ENCODE peak calls at places on chromosomes 2 and 18, in six cellular contexts. S is pancreas, W is tibial nerve, J is fibroblast of pulmonary artery, M is A673, R is H9. N is an unnamed sample.

GRCh38 chr2:19503406-19503805 is 145.0 kb upstream of the OSR1 start:
- DNase-seq in S (no peak), W (no peak), J (no peak), M (no peak), R (no peak), N (no peak)

GRCh38 chr2:202215179-202215578 is 23.2 kb downstream of the SUMO1 start:
- DNase-seq in S (no peak), W (no peak), J (no peak), M (no peak), R (no peak), N (no peak)

GRCh38 chr2:207471261-207471660 is 58.5 kb upstream of the CREB1 start:
- DNase-seq in S (no peak), W (no peak), J (no peak), M (no peak), R (no peak), N (no peak)

GRCh38 chr18:14978962-14979535 is 231.1 kb downstream of the ANKRD30B start:
- DNase-seq in S (no peak), W (no peak), J (no peak), M (peak; percentile 44), R (no peak), N (no peak)

GRCh38 chr18:58247363-58247834 is 203.4 kb downstream of the NEDD4L start:
- DNase-seq in S (no peak), W (no peak), J (peak; percentile 45), M (no peak), R (peak; percentile 45), N (no peak)

GRCh38 chr2:227577555-227577954 is 21.1 kb upstream of the SCYGR2 start:
- DNase-seq in S (no peak), W (no peak), J (no peak), M (no peak), R (no peak), N (no peak)

GRCh38 chr18:70195014-70195614 is 10.4 kb downstream of the RTTN start:
- DNase-seq in S (no peak), W (no peak), J (no peak), M (no peak), R (no peak), N (no peak)

GRCh38 chr2:112187805-112188596 is 49.8 kb downstream of the FBLN7 start:
- DNase-seq in S (no peak), W (no peak), J (peak; percentile 45), M (no peak), R (no peak), N (no peak)

GRCh38 chr2:22944141-22944540 is 440.8 kb upstream of the KLHL29 start:
- DNase-seq in S (no peak), W (no peak), J (no peak), M (no peak), R (no peak), N (no peak)

GRCh38 chr2:195461010-195461409 is 196.0 kb upstream of the SLC39A10 start:
- DNase-seq in S (no peak), W (no peak), J (no peak), M (no peak), R (no peak), N (no peak)

GRCh38 chr2:177331446-177331997 is 61.1 kb upstream of the AGPS start:
- DNase-seq in S (no peak), W (no peak), J (no peak), M (no peak), R (no peak), N (no peak)

GRCh38 chr2:40363631-40364030 is 88.3 kb downstream of the SLC8A1 start:
- DNase-seq in S (no peak), W (no peak), J (peak; percentile 58), M (peak; percentile 6), R (no peak), N (no peak)

GRCh38 chr2:231672617-231673347 is 35.5 kb upstream of the PTMA start:
- DNase-seq in S (no peak), W (no peak), J (peak; percentile 53), M (peak; percentile 50), R (peak; percentile 94), N (peak; percentile 91)
- TF ChIP-seq CTCF in S (no peak), W (no peak), J (peak; percentile 41), M (peak; percentile 55), R (peak; percentile 63), N (no peak)

GRCh38 chr2:127566576-127566975 is 31.1 kb downstream of the MYO7B start:
- DNase-seq in S (no peak), W (no peak), J (no peak), M (no peak), R (peak; percentile 40), N (no peak)
- TF ChIP-seq CTCF in S (no peak), W (no peak), J (no peak), M (no peak), R (peak; percentile 28), N (no peak)

DNA sequence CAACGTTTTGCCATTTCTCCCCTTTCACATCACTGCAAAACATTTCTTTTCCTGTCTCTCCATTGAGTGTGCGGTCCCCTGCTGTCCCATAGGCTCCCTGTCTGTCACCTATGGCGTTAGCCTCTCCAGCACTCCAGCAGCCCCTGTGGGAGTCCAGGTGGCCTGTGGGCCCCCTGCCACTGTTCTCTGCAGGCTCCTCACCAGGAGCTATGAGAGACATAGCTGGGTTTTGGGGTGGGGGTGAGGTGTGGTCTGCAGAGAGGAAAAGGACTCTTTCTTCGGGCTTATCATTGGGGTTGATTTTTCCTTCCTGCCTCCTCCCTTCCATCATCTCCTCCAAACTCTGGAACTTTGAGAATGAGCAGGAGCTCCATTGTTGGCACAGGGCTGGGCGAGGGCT is 36.1 kb upstream of the IGFBP5 start:
- DNase-seq in S (no peak), W (no peak), J (no peak), M (no peak), R (peak; percentile 14), N (no peak)
- TF ChIP-seq CTCF in S (no peak), W (no peak), J (no peak), M (no peak), R (no peak), N (no peak)

GRCh38 chr2:173851256-173851655 is 113.9 kb downstream of the SP3 start:
- DNase-seq in S (no peak), W (peak; percentile 16), J (no peak), M (no peak), R (no peak), N (no peak)
- TF ChIP-seq CTCF in S (no peak), W (no peak), J (no peak), M (no peak), R (no peak), N (no peak)

DNA sequence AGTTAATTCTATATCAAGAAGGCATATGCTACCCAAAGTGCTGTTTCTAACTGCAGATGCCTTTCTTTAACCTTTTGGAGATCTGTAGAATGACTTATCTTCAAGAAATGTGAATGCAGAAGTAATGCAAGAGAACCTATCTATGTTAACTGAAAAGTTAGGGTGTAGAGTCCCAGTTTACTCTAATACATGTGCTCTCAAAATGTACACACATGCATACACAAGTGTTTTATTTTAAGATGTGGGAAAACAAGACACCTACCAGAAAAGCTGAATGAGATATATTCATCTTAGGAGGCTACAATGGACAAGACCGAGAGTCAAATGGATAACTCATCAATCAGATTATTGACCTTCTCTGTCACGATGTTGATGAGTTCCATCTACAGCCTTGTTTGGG is 80.9 kb downstream of the CDCA7 start:
- DNase-seq in S (no peak), W (no peak), J (no peak), M (no peak), R (no peak), N (no peak)
- TF ChIP-seq CTCF in S (no peak), W (no peak), J (no peak), M (no peak), R (no peak), N (no peak)

DNA sequence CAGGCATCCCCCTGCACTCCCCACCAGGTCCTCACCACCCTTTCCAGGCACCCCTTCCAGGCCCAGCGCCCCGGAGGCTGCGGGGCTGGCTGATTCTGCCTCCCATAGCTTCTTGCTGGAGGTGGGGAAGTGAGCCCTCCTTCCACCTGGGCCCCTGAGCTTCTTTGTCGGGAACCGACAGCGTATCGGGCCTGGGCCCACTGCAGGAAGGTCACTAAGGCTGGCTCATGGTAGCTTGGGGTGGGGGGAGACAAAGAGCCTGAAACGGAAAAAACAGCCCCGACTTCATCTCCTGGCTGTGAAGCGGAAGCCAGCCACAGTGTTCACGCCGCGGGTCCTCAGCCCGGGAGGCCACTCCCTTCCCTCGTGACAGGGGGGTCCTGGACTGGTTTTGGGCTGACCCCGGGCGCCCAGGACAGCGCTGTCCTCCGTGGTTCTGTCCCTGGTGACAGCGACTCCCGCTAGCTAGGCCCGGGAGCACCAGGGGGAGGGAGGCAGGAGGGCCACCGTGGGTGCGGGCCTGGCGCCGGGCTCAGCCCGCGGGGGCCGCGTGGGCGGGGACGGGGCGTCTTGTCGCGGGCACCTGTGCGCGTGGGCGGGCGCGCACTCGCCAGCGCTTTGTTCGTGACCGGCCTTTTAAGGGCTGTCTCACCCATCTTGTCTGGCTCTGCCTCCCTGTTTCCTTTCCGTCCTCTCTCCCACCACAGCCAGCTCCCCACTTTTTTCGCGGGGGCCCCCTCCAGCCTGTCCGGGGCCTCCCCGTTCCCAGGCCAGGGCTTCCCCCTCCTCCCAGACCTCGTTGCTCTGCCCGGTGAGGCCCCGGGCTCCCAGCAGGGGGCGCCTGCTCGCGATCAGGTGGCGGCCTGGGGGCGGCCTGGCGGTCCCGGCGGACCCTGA is 64.9 kb downstream of the DNMT3A start:
- DNase-seq in S (peak; percentile 57), W (no peak), J (no peak), M (no peak), R (peak; percentile 82), N (peak; percentile 70)
- TF ChIP-seq CTCF in S (peak; percentile 43), W (peak; percentile 86), J (peak; percentile 30), M (peak; percentile 45), R (peak; percentile 89), N (no peak)

GRCh38 chr2:84458436-84459027 is 548 bp downstream of the SUCLG1 start:
- DNase-seq in S (peak; percentile 38), W (no peak), J (no peak), M (peak; percentile 35), R (no peak), N (no peak)
- TF ChIP-seq CTCF in S (no peak), W (no peak), J (no peak), M (no peak), R (no peak), N (no peak)

N was measured in activated B cell treated with CpG ODN at 0.5 μM for 24 hours.